ENCODE peak calls at places on chromosomes 6 and 20, in seven cellular contexts. K is IMR-90, J is neuronal stem cell, N is H9, A is mesenchymal stem cell, S is H1, T is trophoblast cell. C is an unnamed sample.

GRCh38 chr6:83884523-83884922 is 25.0 kb downstream of the CYB5R4 start:
- DNase-seq in K (peak), S (no peak), T (no peak), N (no peak), J (peak), A (peak), C (peak)

GRCh38 chr20:31494131-31494530 is 19.0 kb downstream of the REM1 start:
- DNase-seq in S (peak), K (peak), N (peak), A (peak), J (no peak), T (peak), C (peak)

GRCh38 chr6:166489301-166490155 is 97.0 kb downstream of the RAMACL start:
- DNase-seq in N (no peak), T (no peak), J (no peak), S (no peak), A (no peak), K (no peak), C (peak)

GRCh38 chr6:166575190-166575589 is 11.3 kb downstream of the RAMACL start:
- DNase-seq in J (no peak), N (no peak), K (no peak), T (no peak), S (no peak), A (no peak), C (no peak)

GRCh38 chr6:111772274-111772780 is 100.9 kb downstream of the FYN start:
- DNase-seq in T (no peak), J (no peak), A (no peak), K (no peak), S (no peak), N (no peak), C (no peak)

GRCh38 chr6:166872431-166873139 is 83.8 kb downstream of the RNASET2 start:
- DNase-seq in J (no peak), K (no peak), T (no peak), N (no peak), S (no peak), A (no peak), C (peak)

GRCh38 chr20:45347297-45347935 is 808 bp downstream of the SDC4 start:
- DNase-seq in T (peak), J (no peak), K (no peak), A (no peak), S (no peak), N (no peak), C (no peak)

GRCh38 chr6:104689551-104690205 is 170.0 kb downstream of the HACE1 start:
- DNase-seq in S (no peak), J (no peak), T (peak), A (peak), K (peak), N (no peak), C (peak)

GRCh38 chr6:40320947-40321346 is 266.2 kb downstream of the LRFN2 start:
- DNase-seq in J (no peak), S (no peak), A (no peak), K (no peak), T (no peak), N (no peak), C (no peak)

GRCh38 chr6:150266309-150266708 is 102.5 kb upstream of the IYD start:
- DNase-seq in A (no peak), J (no peak), T (no peak), N (no peak), S (no peak), K (no peak), C (no peak)

GRCh38 chr6:148037496-148037895 is 305.1 kb upstream of the SASH1 start:
- DNase-seq in S (no peak), T (no peak), K (peak), N (no peak), J (no peak), A (no peak), C (no peak)

GRCh38 chr20:35562541-35563110 is 20.7 kb downstream of the ERGIC3 start:
- DNase-seq in J (no peak), T (no peak), N (no peak), K (no peak), S (no peak), A (no peak), C (no peak)

GRCh38 chr20:32580970-32581838 is 3.9 kb downstream of the NOL4L start:
- DNase-seq in T (no peak), K (no peak), S (no peak), N (no peak), A (peak), J (no peak), C (no peak)

GRCh38 chr6:23228439-23229024 is 659.2 kb downstream of the HDGFL1 start:
- DNase-seq in J (no peak), T (no peak), S (no peak), K (peak), N (no peak), A (peak), C (no peak)

GRCh38 chr6:41021832-41022231 is 17.2 kb downstream of the UNC5CL start:
- DNase-seq in J (no peak), A (peak), S (no peak), N (no peak), K (peak), T (no peak), C (no peak)

GRCh38 chr6:101083533-101084172 is 202.5 kb upstream of the ASCC3 start:
- DNase-seq in N (no peak), S (no peak), T (peak), K (peak), A (peak), J (no peak), C (peak)

GRCh38 chr20:9616455-9616805 is 102.0 kb downstream of the LAMP5 start:
- DNase-seq in A (no peak), K (no peak), S (no peak), T (no peak), N (no peak), J (no peak), C (no peak)

GRCh38 chr20:32534661-32535240 is 50.4 kb downstream of the NOL4L start:
- DNase-seq in A (no peak), S (no peak), T (no peak), N (peak), K (no peak), J (no peak), C (peak)

GRCh38 chr20:61218886-61219480 is 33.1 kb upstream of the CDH4 start:
- DNase-seq in S (no peak), A (peak), T (no peak), J (no peak), K (peak), N (no peak), C (no peak)

GRCh38 chr6:56708810-56709597 is 66.3 kb upstream of the DST start:
- DNase-seq in S (no peak), K (peak), A (peak), N (no peak), J (no peak), T (no peak), C (peak)

GRCh38 chr6:119322715-119323350 is 26.7 kb downstream of the MAN1A1 start:
- DNase-seq in S (no peak), N (no peak), J (no peak), A (no peak), T (no peak), K (no peak), C (no peak)

GRCh38 chr6:110214338-110214737 is 34.1 kb downstream of the CDC40 start:
- DNase-seq in J (no peak), S (no peak), A (no peak), T (no peak), K (no peak), N (no peak), C (no peak)

GRCh38 chr6:82589509-82590206 is 226.0 kb downstream of the TPBG start:
- DNase-seq in N (peak), T (no peak), A (peak), K (peak), J (peak), S (peak), C (peak)

GRCh38 chr6:39061588-39061987 is 13.0 kb downstream of the GLP1R start:
- DNase-seq in J (no peak), S (no peak), N (no peak), A (no peak), K (no peak), T (no peak), C (no peak)
- H3K18ac ChIP-seq in J (peak), S (no peak), N (no peak), A (no peak), K (no peak), T (no peak), C (no peak)

GRCh38 chr20:53247460-53248103 is 275.4 kb downstream of the TSHZ2 start:
- DNase-seq in N (no peak), S (no peak), A (no peak), T (no peak), K (no peak), J (no peak), C (no peak)

GRCh38 chr20:53243152-53243551 is 271.0 kb downstream of the TSHZ2 start:
- DNase-seq in T (no peak), S (no peak), J (no peak), A (no peak), N (no peak), K (no peak), C (no peak)

GRCh38 chr20:53245581-53245980 is 273.4 kb downstream of the TSHZ2 start:
- DNase-seq in S (no peak), K (no peak), N (no peak), T (peak), A (no peak), J (no peak), C (no peak)

DNA sequence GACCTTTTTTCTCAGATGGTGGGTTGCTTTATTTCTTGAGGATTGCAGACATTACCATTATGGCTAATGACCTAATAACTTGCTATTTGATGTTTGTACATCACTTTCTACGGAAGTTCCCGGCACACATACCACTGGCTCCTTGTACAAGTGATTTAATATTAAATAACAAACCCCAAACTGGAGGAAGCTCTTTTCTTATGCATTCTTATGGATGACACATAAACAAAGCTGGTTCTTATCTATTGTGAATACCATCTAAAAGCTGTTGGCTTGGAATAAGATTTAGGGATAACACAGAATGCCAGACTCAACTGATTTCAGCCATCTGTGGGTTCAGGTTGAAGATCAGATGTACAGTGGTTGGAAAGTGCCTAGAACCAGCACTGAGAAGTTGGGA is 272.6 kb downstream of the TSHZ2 start:
- DNase-seq in T (peak), N (no peak), S (no peak), J (no peak), K (no peak), A (peak), C (no peak)
- H3K4me2 ChIP-seq in T (no peak), N (no peak), S (no peak), J (no peak), K (no peak), A (no peak), C (no peak)

GRCh38 chr6:94462231-94462630 is 1042.9 kb upstream of the EPHA7 start:
- DNase-seq in A (no peak), S (no peak), K (no peak), N (no peak), T (no peak), J (no peak), C (no peak)

GRCh38 chr6:94463306-94463705 is 1043.9 kb upstream of the EPHA7 start:
- DNase-seq in S (no peak), K (no peak), J (no peak), T (no peak), A (no peak), N (peak), C (no peak)

GRCh38 chr6:94468830-94469229 is 1049.5 kb upstream of the EPHA7 start:
- DNase-seq in T (no peak), N (peak), K (no peak), J (no peak), S (no peak), A (no peak), C (peak)

GRCh38 chr6:94464018-94464510 is 1044.7 kb upstream of the EPHA7 start:
- DNase-seq in K (no peak), J (no peak), A (no peak), N (no peak), S (no peak), T (no peak), C (no peak)
- H3K18ac ChIP-seq in K (no peak), J (no peak), A (no peak), N (no peak), S (no peak), T (no peak), C (no peak)

GRCh38 chr6:133634474-133634873 is 254.4 kb upstream of the TCF21 start:
- DNase-seq in K (no peak), T (no peak), A (no peak), J (no peak), N (no peak), S (no peak), C (no peak)

GRCh38 chr6:133632906-133633305 is 256.0 kb upstream of the TCF21 start:
- DNase-seq in A (no peak), N (no peak), S (no peak), T (no peak), K (no peak), J (no peak), C (peak)

GRCh38 chr6:133630651-133631050 is 258.3 kb upstream of the TCF21 start:
- DNase-seq in S (no peak), N (no peak), A (no peak), J (no peak), K (no peak), T (no peak), C (no peak)

GRCh38 chr6:133631421-133631820 is 257.5 kb upstream of the TCF21 start:
- DNase-seq in T (no peak), S (no peak), A (peak), K (peak), N (no peak), J (no peak), C (peak)

GRCh38 chr6:133632206-133632605 is 256.7 kb upstream of the TCF21 start:
- DNase-seq in T (no peak), S (no peak), J (no peak), N (no peak), A (peak), K (peak), C (peak)
- H3K4me2 ChIP-seq in T (no peak), S (no peak), J (no peak), N (no peak), A (no peak), K (peak), C (no peak)

C was measured in mesendoderm.